ENCODE peak calls at places on chromosomes 7 and 10, in five cellular contexts. I is activated CD8-positive, alpha-beta memory T cell treated with anti-CD3 and anti-CD28 coated beads, Interleukin-2, amount 10 ng/mL, durations not matched to agents 7 days and 5 days; U is fibroblast of lung; M is activated gamma-delta T cell treated with Interleukin-2 at 50 U/mL for 16 hours; Q is CD4-positive, alpha-beta T cell. W is an unnamed sample.

GRCh38 chr7:158030566-158030965 is 557.1 kb downstream of the PTPRN2 start:
- DNase-seq in M (no peak), Q (no peak), I (no peak), U (no peak), W (no peak)

GRCh38 chr7:48299580-48300169 is 128.4 kb downstream of the ABCA13 start:
- DNase-seq in I (peak), Q (no peak), M (no peak), U (peak), W (peak)

GRCh38 chr7:84060760-84061261 is 133.8 kb downstream of the SEMA3A start:
- DNase-seq in U (peak), M (no peak), I (no peak), Q (no peak), W (peak)

GRCh38 chr10:50552771-50553535 is 70.8 kb downstream of the SGMS1 start:
- DNase-seq in M (peak), U (peak), Q (peak), I (peak), W (no peak)

GRCh38 chr10:89390875-89391576 is 1.4 kb upstream of the IFIT1 start:
- DNase-seq in U (peak), I (no peak), M (no peak), Q (no peak), W (no peak)

GRCh38 chr7:90999989-91000979 is 263.9 kb upstream of the FZD1 start:
- DNase-seq in M (no peak), U (peak), Q (no peak), I (no peak), W (peak)

GRCh38 chr7:47982610-47983009 is 3.2 kb upstream of the HUS1 start:
- DNase-seq in U (no peak), M (no peak), I (no peak), Q (no peak), W (no peak)

GRCh38 chr10:97689637-97690036 is 2.6 kb upstream of the AVPI1 start:
- DNase-seq in U (peak), M (no peak), I (no peak), Q (no peak), W (peak)

GRCh38 chr7:148700693-148701092 is 2.0 kb downstream of the CUL1 start:
- DNase-seq in I (peak), U (peak), M (peak), Q (peak), W (peak)

GRCh38 chr7:93902777-93903423 is 3.5 kb upstream of the GNGT1 start:
- DNase-seq in Q (no peak), U (peak), M (no peak), I (no peak), W (peak)

GRCh38 chr10:80204193-80204714 is 1.1 kb downstream of the ANXA11 start:
- DNase-seq in I (no peak), Q (no peak), U (peak), M (no peak), W (peak)

GRCh38 chr7:8908889-8909288 is 475.5 kb downstream of the NXPH1 start:
- DNase-seq in U (no peak), Q (no peak), M (no peak), I (no peak), W (no peak)

GRCh38 chr10:33334170-33334838 is at the start of gene NRP1:
- DNase-seq in Q (no peak), I (no peak), M (no peak), U (peak), W (no peak)

GRCh38 chr7:130272456-130273080 is 5.9 kb downstream of the CPA2 start:
- DNase-seq in I (no peak), M (no peak), Q (no peak), U (no peak), W (no peak)

GRCh38 chr10:50577681-50578350 is 45.9 kb downstream of the SGMS1 start:
- DNase-seq in I (no peak), M (no peak), Q (no peak), U (peak), W (peak)

GRCh38 chr10:57992321-57993077 is 275.2 kb downstream of the IPMK start:
- DNase-seq in Q (no peak), I (no peak), M (no peak), U (peak), W (peak)

GRCh38 chr7:124086843-124087242 is 54.0 kb upstream of the TMEM229A start:
- DNase-seq in M (no peak), I (no peak), Q (no peak), U (peak), W (no peak)

GRCh38 chr10:89346264-89346971 is 18.6 kb downstream of the IFIT3 start:
- DNase-seq in Q (no peak), M (no peak), I (no peak), U (no peak), W (no peak)

GRCh38 chr10:88793747-88794299 is 8.7 kb upstream of the LIPM start:
- DNase-seq in U (peak), M (no peak), Q (no peak), I (no peak), W (peak)

GRCh38 chr7:100685049-100685605 is 8.9 kb downstream of the GIGYF1 start:
- DNase-seq in U (no peak), M (no peak), I (no peak), Q (no peak), W (no peak)

GRCh38 chr7:55305130-55305529 is 60.0 kb upstream of the LANCL2 start:
- DNase-seq in U (peak), M (no peak), I (no peak), Q (no peak), W (no peak)

GRCh38 chr10:119190353-119190752 is 11.7 kb upstream of the PRDX3 start:
- DNase-seq in I (no peak), M (no peak), U (peak), Q (no peak), W (peak)

GRCh38 chr10:132722391-132722790 is 63.6 kb downstream of the NKX6-2 start:
- DNase-seq in U (no peak), Q (no peak), M (no peak), I (no peak), W (no peak)

GRCh38 chr10:51244308-51244707 is 170.0 kb downstream of the PRKG1 start:
- DNase-seq in M (no peak), Q (no peak), U (peak), I (no peak), W (no peak)

GRCh38 chr7:122143376-122143750 is 686 bp downstream of the AASS start:
- DNase-seq in Q (no peak), U (peak), M (no peak), I (no peak), W (peak)